ENCODE peak calls at places on chromosomes 16 and 17, in eight cellular contexts. One of them, this sample, is unnamed.

GRCh38 chr16:75506567-75506966 is 11.3 kb upstream of the CHST6 start:
- DNase-seq in dorsolateral prefrontal cortex: no peak
- DNase-seq in CD8-positive, alpha-beta T cell: no peak
- DNase-seq in effector memory CD4-positive, alpha-beta T cell: no peak
- DNase-seq in fibroblast of lung: peak
- DNase-seq in right lobe of liver: no peak
- DNase-seq in SJCRH30: no peak
- DNase-seq in A549: peak
- DNase-seq in this sample: no peak

GRCh38 chr17:58272367-58273280 is 8.1 kb downstream of the MPO start:
- DNase-seq in SJCRH30: no peak
- DNase-seq in dorsolateral prefrontal cortex: no peak
- DNase-seq in right lobe of liver: no peak
- DNase-seq in effector memory CD4-positive, alpha-beta T cell: no peak
- DNase-seq in A549: no peak
- DNase-seq in CD8-positive, alpha-beta T cell: no peak
- DNase-seq in fibroblast of lung: no peak
- DNase-seq in this sample: no peak

GRCh38 chr17:75034236-75034908 is 12.4 kb downstream of the ATP5PD start:
- DNase-seq in CD8-positive, alpha-beta T cell: peak
- DNase-seq in dorsolateral prefrontal cortex: peak
- DNase-seq in effector memory CD4-positive, alpha-beta T cell: peak
- DNase-seq in A549: peak
- DNase-seq in fibroblast of lung: peak
- DNase-seq in SJCRH30: peak
- DNase-seq in right lobe of liver: peak
- DNase-seq in this sample: peak

GRCh38 chr16:78566397-78567073 is 467.1 kb downstream of the WWOX start:
- DNase-seq in effector memory CD4-positive, alpha-beta T cell: no peak
- DNase-seq in dorsolateral prefrontal cortex: no peak
- DNase-seq in fibroblast of lung: no peak
- DNase-seq in SJCRH30: no peak
- DNase-seq in CD8-positive, alpha-beta T cell: no peak
- DNase-seq in A549: no peak
- DNase-seq in right lobe of liver: no peak
- DNase-seq in this sample: no peak

GRCh38 chr17:75721463-75722011 is 278 bp downstream of the ITGB4 start:
- DNase-seq in CD8-positive, alpha-beta T cell: no peak
- DNase-seq in right lobe of liver: no peak
- DNase-seq in SJCRH30: no peak
- DNase-seq in A549: no peak
- DNase-seq in effector memory CD4-positive, alpha-beta T cell: no peak
- DNase-seq in fibroblast of lung: no peak
- DNase-seq in dorsolateral prefrontal cortex: no peak
- DNase-seq in this sample: no peak

GRCh38 chr16:23498863-23499262 is 11.4 kb downstream of the GGA2 start:
- DNase-seq in right lobe of liver: no peak
- DNase-seq in dorsolateral prefrontal cortex: no peak
- DNase-seq in fibroblast of lung: no peak
- DNase-seq in SJCRH30: no peak
- DNase-seq in effector memory CD4-positive, alpha-beta T cell: no peak
- DNase-seq in CD8-positive, alpha-beta T cell: no peak
- DNase-seq in A549: no peak
- DNase-seq in this sample: no peak

GRCh38 chr17:38873646-38874380 is 4.0 kb downstream of the LASP1 start:
- DNase-seq in CD8-positive, alpha-beta T cell: no peak
- DNase-seq in A549: peak
- DNase-seq in effector memory CD4-positive, alpha-beta T cell: no peak
- DNase-seq in fibroblast of lung: no peak
- DNase-seq in dorsolateral prefrontal cortex: no peak
- DNase-seq in SJCRH30: no peak
- DNase-seq in right lobe of liver: peak
- DNase-seq in this sample: no peak

GRCh38 chr17:47204722-47205418 is 4.3 kb upstream of the MYL4 start:
- DNase-seq in A549: no peak
- DNase-seq in SJCRH30: peak
- DNase-seq in CD8-positive, alpha-beta T cell: peak
- DNase-seq in dorsolateral prefrontal cortex: peak
- DNase-seq in effector memory CD4-positive, alpha-beta T cell: no peak
- DNase-seq in fibroblast of lung: peak
- DNase-seq in right lobe of liver: no peak
- DNase-seq in this sample: no peak

GRCh38 chr17:57211010-57211411 is 45.3 kb upstream of the MSI2 start:
- DNase-seq in fibroblast of lung: peak
- DNase-seq in effector memory CD4-positive, alpha-beta T cell: no peak
- DNase-seq in SJCRH30: peak
- DNase-seq in dorsolateral prefrontal cortex: no peak
- DNase-seq in right lobe of liver: no peak
- DNase-seq in CD8-positive, alpha-beta T cell: no peak
- DNase-seq in A549: no peak
- DNase-seq in this sample: no peak

GRCh38 chr17:70661342-70662222 is 492.2 kb downstream of the KCNJ2 start:
- DNase-seq in right lobe of liver: no peak
- DNase-seq in A549: peak
- DNase-seq in CD8-positive, alpha-beta T cell: no peak
- DNase-seq in effector memory CD4-positive, alpha-beta T cell: no peak
- DNase-seq in dorsolateral prefrontal cortex: no peak
- DNase-seq in SJCRH30: no peak
- DNase-seq in fibroblast of lung: peak
- DNase-seq in this sample: peak

GRCh38 chr16:4376820-4377572 is 5.3 kb downstream of the VASN start:
- DNase-seq in A549: no peak
- DNase-seq in SJCRH30: no peak
- DNase-seq in dorsolateral prefrontal cortex: no peak
- DNase-seq in effector memory CD4-positive, alpha-beta T cell: no peak
- DNase-seq in CD8-positive, alpha-beta T cell: peak
- DNase-seq in fibroblast of lung: no peak
- DNase-seq in right lobe of liver: no peak
- DNase-seq in this sample: no peak

GRCh38 chr16:4376126-4376819 is 4.6 kb downstream of the VASN start:
- DNase-seq in A549: no peak
- DNase-seq in right lobe of liver: peak
- DNase-seq in fibroblast of lung: peak
- DNase-seq in effector memory CD4-positive, alpha-beta T cell: no peak
- DNase-seq in dorsolateral prefrontal cortex: peak
- DNase-seq in CD8-positive, alpha-beta T cell: no peak
- DNase-seq in SJCRH30: no peak
- DNase-seq in this sample: peak

GRCh38 chr16:4379001-4379688 is 7.5 kb downstream of the VASN start:
- DNase-seq in fibroblast of lung: no peak
- DNase-seq in effector memory CD4-positive, alpha-beta T cell: no peak
- DNase-seq in dorsolateral prefrontal cortex: no peak
- DNase-seq in right lobe of liver: no peak
- DNase-seq in A549: no peak
- DNase-seq in CD8-positive, alpha-beta T cell: peak
- DNase-seq in SJCRH30: no peak
- DNase-seq in this sample: no peak

GRCh38 chr16:4378202-4378666 is 6.6 kb downstream of the VASN start:
- DNase-seq in SJCRH30: no peak
- DNase-seq in A549: no peak
- DNase-seq in fibroblast of lung: no peak
- DNase-seq in dorsolateral prefrontal cortex: no peak
- DNase-seq in effector memory CD4-positive, alpha-beta T cell: no peak
- DNase-seq in right lobe of liver: no peak
- DNase-seq in CD8-positive, alpha-beta T cell: no peak
- DNase-seq in this sample: no peak

GRCh38 chr16:4377573-4378146 is 6.0 kb downstream of the VASN start:
- DNase-seq in effector memory CD4-positive, alpha-beta T cell: no peak
- DNase-seq in SJCRH30: no peak
- DNase-seq in A549: no peak
- DNase-seq in right lobe of liver: no peak
- DNase-seq in CD8-positive, alpha-beta T cell: peak
- DNase-seq in dorsolateral prefrontal cortex: no peak
- DNase-seq in fibroblast of lung: no peak
- DNase-seq in this sample: no peak
- H3K27ac ChIP-seq in effector memory CD4-positive, alpha-beta T cell: no peak
- H3K27ac ChIP-seq in SJCRH30: no peak
- H3K27ac ChIP-seq in A549: peak
- H3K27ac ChIP-seq in right lobe of liver: no peak
- H3K27ac ChIP-seq in CD8-positive, alpha-beta T cell: no peak
- H3K27ac ChIP-seq in dorsolateral prefrontal cortex: peak
- H3K27ac ChIP-seq in fibroblast of lung: peak
- H3K27ac ChIP-seq in this sample: peak

GRCh38 chr17:68246271-68247028 is 1.4 kb upstream of the AMZ2 start:
- DNase-seq in effector memory CD4-positive, alpha-beta T cell: no peak
- DNase-seq in dorsolateral prefrontal cortex: no peak
- DNase-seq in SJCRH30: no peak
- DNase-seq in right lobe of liver: no peak
- DNase-seq in CD8-positive, alpha-beta T cell: no peak
- DNase-seq in A549: peak
- DNase-seq in fibroblast of lung: no peak
- DNase-seq in this sample: no peak
- H3K27ac ChIP-seq in effector memory CD4-positive, alpha-beta T cell: peak
- H3K27ac ChIP-seq in dorsolateral prefrontal cortex: no peak
- H3K27ac ChIP-seq in SJCRH30: no peak
- H3K27ac ChIP-seq in right lobe of liver: no peak
- H3K27ac ChIP-seq in CD8-positive, alpha-beta T cell: peak
- H3K27ac ChIP-seq in A549: peak
- H3K27ac ChIP-seq in fibroblast of lung: no peak
- H3K27ac ChIP-seq in this sample: no peak

GRCh38 chr17:17940451-17940911 is 31.7 kb downstream of the TOM1L2 start:
- DNase-seq in fibroblast of lung: peak
- DNase-seq in A549: no peak
- DNase-seq in SJCRH30: peak
- DNase-seq in right lobe of liver: no peak
- DNase-seq in effector memory CD4-positive, alpha-beta T cell: no peak
- DNase-seq in dorsolateral prefrontal cortex: no peak
- DNase-seq in CD8-positive, alpha-beta T cell: no peak
- DNase-seq in this sample: no peak

GRCh38 chr17:17935321-17936271 is 36.6 kb downstream of the TOM1L2 start:
- DNase-seq in dorsolateral prefrontal cortex: no peak
- DNase-seq in effector memory CD4-positive, alpha-beta T cell: no peak
- DNase-seq in fibroblast of lung: peak
- DNase-seq in CD8-positive, alpha-beta T cell: no peak
- DNase-seq in A549: peak
- DNase-seq in SJCRH30: peak
- DNase-seq in right lobe of liver: no peak
- DNase-seq in this sample: peak

GRCh38 chr17:17938388-17939107 is 33.7 kb downstream of the TOM1L2 start:
- DNase-seq in effector memory CD4-positive, alpha-beta T cell: no peak
- DNase-seq in SJCRH30: no peak
- DNase-seq in A549: no peak
- DNase-seq in fibroblast of lung: no peak
- DNase-seq in dorsolateral prefrontal cortex: no peak
- DNase-seq in right lobe of liver: no peak
- DNase-seq in CD8-positive, alpha-beta T cell: no peak
- DNase-seq in this sample: no peak

GRCh38 chr17:17937450-17937849 is 34.8 kb downstream of the TOM1L2 start:
- DNase-seq in effector memory CD4-positive, alpha-beta T cell: no peak
- DNase-seq in CD8-positive, alpha-beta T cell: no peak
- DNase-seq in dorsolateral prefrontal cortex: peak
- DNase-seq in fibroblast of lung: no peak
- DNase-seq in A549: no peak
- DNase-seq in right lobe of liver: no peak
- DNase-seq in SJCRH30: no peak
- DNase-seq in this sample: no peak

DNA sequence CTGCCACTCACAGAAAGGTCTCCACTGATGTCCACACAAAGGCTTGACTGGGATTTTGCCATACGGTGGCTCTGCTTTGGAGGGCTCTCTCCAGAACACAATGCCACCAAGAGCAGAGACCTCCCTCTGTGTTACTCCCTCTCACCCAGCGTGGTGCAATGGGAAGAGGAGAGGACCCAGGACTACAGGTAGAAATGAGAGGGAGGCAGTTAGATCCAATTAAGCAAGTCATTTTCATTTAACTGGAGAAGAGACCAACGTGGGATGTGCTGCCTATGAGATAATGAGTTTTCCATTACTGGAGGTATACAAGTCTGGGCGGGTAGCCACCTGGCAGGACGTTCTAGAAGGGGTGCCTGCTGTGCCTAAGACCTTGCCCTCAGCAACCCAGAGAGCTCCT is 34.2 kb downstream of the TOM1L2 start:
- DNase-seq in effector memory CD4-positive, alpha-beta T cell: no peak
- DNase-seq in A549: no peak
- DNase-seq in fibroblast of lung: no peak
- DNase-seq in dorsolateral prefrontal cortex: no peak
- DNase-seq in SJCRH30: no peak
- DNase-seq in CD8-positive, alpha-beta T cell: no peak
- DNase-seq in right lobe of liver: no peak
- DNase-seq in this sample: no peak
- H3K27ac ChIP-seq in effector memory CD4-positive, alpha-beta T cell: no peak
- H3K27ac ChIP-seq in A549: no peak
- H3K27ac ChIP-seq in fibroblast of lung: no peak
- H3K27ac ChIP-seq in dorsolateral prefrontal cortex: peak
- H3K27ac ChIP-seq in SJCRH30: no peak
- H3K27ac ChIP-seq in CD8-positive, alpha-beta T cell: no peak
- H3K27ac ChIP-seq in right lobe of liver: no peak
- H3K27ac ChIP-seq in this sample: no peak

GRCh38 chr17:66676421-66676820 is 158.5 kb upstream of the CACNG5 start:
- DNase-seq in dorsolateral prefrontal cortex: no peak
- DNase-seq in fibroblast of lung: no peak
- DNase-seq in CD8-positive, alpha-beta T cell: no peak
- DNase-seq in A549: peak
- DNase-seq in SJCRH30: no peak
- DNase-seq in right lobe of liver: no peak
- DNase-seq in effector memory CD4-positive, alpha-beta T cell: no peak
- DNase-seq in this sample: no peak
- H3K27ac ChIP-seq in dorsolateral prefrontal cortex: peak
- H3K27ac ChIP-seq in fibroblast of lung: no peak
- H3K27ac ChIP-seq in CD8-positive, alpha-beta T cell: no peak
- H3K27ac ChIP-seq in A549: peak
- H3K27ac ChIP-seq in SJCRH30: no peak
- H3K27ac ChIP-seq in right lobe of liver: no peak
- H3K27ac ChIP-seq in effector memory CD4-positive, alpha-beta T cell: no peak
- H3K27ac ChIP-seq in this sample: no peak

DNA sequence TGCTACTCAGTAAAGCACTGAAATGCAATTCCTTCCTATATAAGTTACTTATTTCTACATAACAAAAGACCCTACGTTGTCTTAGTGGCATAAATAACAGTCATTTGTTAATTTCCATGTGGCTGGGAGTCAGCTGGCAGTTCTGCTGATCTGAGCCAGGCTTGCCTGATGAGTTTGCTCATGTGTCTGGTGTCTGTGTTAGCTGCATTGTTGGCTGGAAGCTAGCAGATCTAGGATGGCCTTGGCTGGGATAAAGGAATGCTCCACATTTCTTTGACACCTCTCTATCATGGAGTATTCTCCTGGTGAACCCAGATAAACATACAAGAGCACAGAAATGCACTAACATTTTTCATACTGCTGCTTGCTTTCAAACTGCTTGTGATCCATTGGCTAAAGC is 264.4 kb upstream of the MON1B start:
- DNase-seq in A549: no peak
- DNase-seq in CD8-positive, alpha-beta T cell: no peak
- DNase-seq in SJCRH30: no peak
- DNase-seq in dorsolateral prefrontal cortex: no peak
- DNase-seq in effector memory CD4-positive, alpha-beta T cell: no peak
- DNase-seq in fibroblast of lung: no peak
- DNase-seq in right lobe of liver: no peak
- DNase-seq in this sample: no peak
- H3K27ac ChIP-seq in A549: no peak
- H3K27ac ChIP-seq in CD8-positive, alpha-beta T cell: no peak
- H3K27ac ChIP-seq in SJCRH30: no peak
- H3K27ac ChIP-seq in dorsolateral prefrontal cortex: no peak
- H3K27ac ChIP-seq in effector memory CD4-positive, alpha-beta T cell: no peak
- H3K27ac ChIP-seq in fibroblast of lung: no peak
- H3K27ac ChIP-seq in right lobe of liver: no peak
- H3K27ac ChIP-seq in this sample: no peak

GRCh38 chr17:42136654-42137051 is 14.0 kb downstream of the HSPB9 start:
- DNase-seq in fibroblast of lung: no peak
- DNase-seq in dorsolateral prefrontal cortex: no peak
- DNase-seq in SJCRH30: no peak
- DNase-seq in A549: no peak
- DNase-seq in effector memory CD4-positive, alpha-beta T cell: no peak
- DNase-seq in right lobe of liver: no peak
- DNase-seq in CD8-positive, alpha-beta T cell: no peak
- DNase-seq in this sample: no peak
- H3K27ac ChIP-seq in fibroblast of lung: no peak
- H3K27ac ChIP-seq in dorsolateral prefrontal cortex: no peak
- H3K27ac ChIP-seq in SJCRH30: no peak
- H3K27ac ChIP-seq in A549: peak
- H3K27ac ChIP-seq in effector memory CD4-positive, alpha-beta T cell: no peak
- H3K27ac ChIP-seq in right lobe of liver: peak
- H3K27ac ChIP-seq in CD8-positive, alpha-beta T cell: no peak
- H3K27ac ChIP-seq in this sample: no peak

GRCh38 chr17:78947235-78948153 is 22.3 kb upstream of the TIMP2 start:
- DNase-seq in right lobe of liver: no peak
- DNase-seq in SJCRH30: no peak
- DNase-seq in effector memory CD4-positive, alpha-beta T cell: no peak
- DNase-seq in fibroblast of lung: no peak
- DNase-seq in dorsolateral prefrontal cortex: no peak
- DNase-seq in A549: no peak
- DNase-seq in CD8-positive, alpha-beta T cell: no peak
- DNase-seq in this sample: no peak
- H3K27ac ChIP-seq in right lobe of liver: no peak
- H3K27ac ChIP-seq in SJCRH30: no peak
- H3K27ac ChIP-seq in effector memory CD4-positive, alpha-beta T cell: no peak
- H3K27ac ChIP-seq in fibroblast of lung: no peak
- H3K27ac ChIP-seq in dorsolateral prefrontal cortex: no peak
- H3K27ac ChIP-seq in A549: peak
- H3K27ac ChIP-seq in CD8-positive, alpha-beta T cell: no peak
- H3K27ac ChIP-seq in this sample: peak

This sample was measured in cardiac muscle cell.